ENCODE peak calls at places on chromosome 18, in seven cellular contexts. X is GM23248, V is PC-3, S is HCT116, O is MM.1S, C is GM23338, U is neural progenitor cell. W is an unnamed sample.

GRCh38 chr18:22930089-22930713 is 2.9 kb upstream of the RBBP8 start:
- DNase-seq in X (peak), S (peak), U (peak), O (peak), V (peak), C (peak), W (peak)

GRCh38 chr18:47407736-47408135 is 156.3 kb upstream of the SKOR2 start:
- DNase-seq in U (peak), C (no peak), X (no peak), V (no peak), S (no peak), O (no peak), W (no peak)

GRCh38 chr18:48801728-48802542 is 148.8 kb downstream of the SMAD7 start:
- DNase-seq in O (no peak), X (no peak), V (no peak), S (no peak), U (no peak), C (no peak), W (peak)

GRCh38 chr18:12408247-12408869 is 629 bp downstream of the PRELID3A start:
- DNase-seq in U (no peak), O (peak), C (no peak), V (peak), X (peak), S (no peak), W (no peak)

GRCh38 chr18:64165906-64166305 is 17.0 kb upstream of the LINC00305 start:
- DNase-seq in C (no peak), O (no peak), U (no peak), S (no peak), V (peak), X (peak), W (no peak)

GRCh38 chr18:44589709-44590108 is 91.0 kb upstream of the SETBP1 start:
- DNase-seq in V (peak), U (no peak), X (peak), S (no peak), C (no peak), O (no peak), W (peak)

GRCh38 chr18:73891572-73892421 is 255.8 kb downstream of the FBXO15 start:
- DNase-seq in O (no peak), V (no peak), U (peak), X (peak), C (peak), S (no peak), W (peak)

GRCh38 chr18:26190506-26190905 is 35.7 kb upstream of the TAF4B start:
- DNase-seq in X (no peak), O (peak), C (no peak), U (no peak), V (no peak), S (no peak), W (no peak)

GRCh38 chr18:24656571-24656971 is 196.1 kb downstream of the HRH4 start:
- DNase-seq in V (peak), S (no peak), U (no peak), O (no peak), X (peak), C (no peak), W (no peak)

GRCh38 chr18:78160961-78161656 is 818.5 kb upstream of the SALL3 start:
- DNase-seq in U (no peak), C (no peak), V (peak), O (no peak), S (no peak), X (peak), W (no peak)

GRCh38 chr18:44783371-44783770 is 102.7 kb downstream of the SETBP1 start:
- DNase-seq in V (no peak), X (no peak), O (no peak), U (no peak), S (no peak), C (no peak), W (no peak)

GRCh38 chr18:77105021-77105420 is 27.6 kb downstream of the MBP start:
- DNase-seq in U (no peak), V (no peak), O (no peak), X (no peak), C (no peak), S (no peak), W (no peak)

GRCh38 chr18:55375930-55376329 is 212.1 kb downstream of the TCF4 start:
- DNase-seq in C (no peak), O (no peak), S (no peak), V (no peak), X (no peak), U (no peak), W (no peak)

GRCh38 chr18:46894124-46894523 is 23.2 kb downstream of the PIAS2 start:
- DNase-seq in V (no peak), S (no peak), X (no peak), U (no peak), O (no peak), C (no peak), W (no peak)

GRCh38 chr18:26656944-26657536 is 108.7 kb upstream of the KCTD1 start:
- DNase-seq in U (peak), V (peak), C (peak), S (no peak), X (peak), O (peak), W (peak)

GRCh38 chr18:39571511-39571910 is 2005.9 kb upstream of the CELF4 start:
- DNase-seq in S (no peak), C (peak), V (peak), U (peak), O (no peak), X (peak), W (peak)

GRCh38 chr18:79695269-79695668 is 15.7 kb downstream of the CTDP1 start:
- DNase-seq in S (no peak), C (no peak), O (no peak), V (no peak), X (peak), U (no peak), W (peak)

GRCh38 chr18:42156266-42156665 is 201.2 kb downstream of the PIK3C3 start:
- DNase-seq in V (no peak), S (no peak), O (no peak), U (peak), X (peak), C (peak), W (no peak)

GRCh38 chr18:79942211-79942610 is 9.2 kb downstream of the SLC66A2 start:
- DNase-seq in X (no peak), V (no peak), O (no peak), S (no peak), C (no peak), U (no peak), W (no peak)

GRCh38 chr18:52781113-52781512 is 441.1 kb downstream of the DCC start:
- DNase-seq in S (no peak), X (no peak), V (no peak), U (peak), O (no peak), C (no peak), W (no peak)

GRCh38 chr18:37712776-37713175 is 147.2 kb upstream of the CELF4 start:
- DNase-seq in S (no peak), C (no peak), O (no peak), V (no peak), X (no peak), U (no peak), W (no peak)

GRCh38 chr18:26803643-26804042 is 61.9 kb downstream of the AQP4 start:
- DNase-seq in C (peak), V (no peak), X (no peak), U (no peak), S (no peak), O (no peak), W (no peak)

GRCh38 chr18:30280861-30281470 is 761.6 kb downstream of the DSC3 start:
- DNase-seq in S (peak), C (peak), U (peak), O (peak), X (peak), V (peak), W (peak)

GRCh38 chr18:71362140-71362539 is 1073.3 kb downstream of the SOCS6 start:
- DNase-seq in U (no peak), C (no peak), S (no peak), V (no peak), X (no peak), O (no peak), W (no peak)

GRCh38 chr18:35223797-35224196 is 17.0 kb upstream of the ZNF397 start:
- DNase-seq in S (no peak), C (no peak), O (no peak), U (no peak), V (no peak), X (no peak), W (no peak)

GRCh38 chr18:63997041-63997440 is 27.2 kb downstream of the SERPINB8 start:
- DNase-seq in X (peak), S (no peak), C (no peak), O (no peak), U (no peak), V (peak), W (peak)

GRCh38 chr18:32770651-32771168 is 2.1 kb downstream of the KLHL14 start:
- DNase-seq in O (no peak), S (no peak), X (no peak), U (peak), C (peak), V (no peak), W (peak)

GRCh38 chr18:49189772-49190171 is 239.0 kb upstream of the SMAD7 start:
- DNase-seq in C (no peak), S (no peak), O (no peak), X (peak), U (no peak), V (no peak), W (no peak)

GRCh38 chr18:708096-708495 is 4.3 kb downstream of the ENOSF1 start:
- DNase-seq in O (no peak), V (no peak), S (no peak), U (no peak), X (no peak), C (no peak), W (no peak)

GRCh38 chr18:79805211-79805862 is 7.6 kb downstream of the KCNG2 start:
- DNase-seq in V (no peak), U (no peak), C (no peak), X (no peak), S (no peak), O (no peak), W (no peak)

GRCh38 chr18:40055262-40055661 is 1899.8 kb upstream of the PIK3C3 start:
- DNase-seq in X (no peak), O (no peak), V (no peak), C (no peak), U (no peak), S (no peak), W (no peak)

GRCh38 chr18:59087391-59087790 is 52.3 kb upstream of the SEC11C start:
- DNase-seq in V (no peak), U (no peak), X (no peak), S (no peak), O (peak), C (no peak), W (no peak)

GRCh38 chr18:68288408-68288807 is 426.5 kb downstream of the TMX3 start:
- DNase-seq in C (no peak), V (no peak), O (no peak), X (no peak), S (no peak), U (no peak), W (no peak)

GRCh38 chr18:23982154-23983071 is 32.1 kb upstream of the TTC39C start:
- DNase-seq in U (peak), O (no peak), X (peak), V (peak), C (peak), S (no peak), W (peak)

GRCh38 chr18:61743775-61744531 is 148.9 kb downstream of the RNF152 start:
- DNase-seq in X (peak), S (no peak), C (no peak), V (no peak), O (no peak), U (no peak), W (no peak)

GRCh38 chr18:48031011-48031480 is 100.6 kb upstream of the SMAD2 start:
- DNase-seq in C (peak), S (peak), V (peak), U (peak), O (peak), X (peak), W (peak)

GRCh38 chr18:7116832-7117389 is 686 bp downstream of the LAMA1 start:
- DNase-seq in V (no peak), X (peak), U (peak), C (peak), S (no peak), O (no peak), W (peak)

GRCh38 chr18:7117390-7118355 is at the start of gene LAMA1:
- DNase-seq in C (peak), X (peak), V (no peak), O (no peak), S (no peak), U (peak), W (peak)

GRCh38 chr18:7111134-7111533 is 6.5 kb downstream of the LAMA1 start:
- DNase-seq in O (no peak), C (no peak), X (no peak), S (no peak), U (no peak), V (no peak), W (no peak)

DNA sequence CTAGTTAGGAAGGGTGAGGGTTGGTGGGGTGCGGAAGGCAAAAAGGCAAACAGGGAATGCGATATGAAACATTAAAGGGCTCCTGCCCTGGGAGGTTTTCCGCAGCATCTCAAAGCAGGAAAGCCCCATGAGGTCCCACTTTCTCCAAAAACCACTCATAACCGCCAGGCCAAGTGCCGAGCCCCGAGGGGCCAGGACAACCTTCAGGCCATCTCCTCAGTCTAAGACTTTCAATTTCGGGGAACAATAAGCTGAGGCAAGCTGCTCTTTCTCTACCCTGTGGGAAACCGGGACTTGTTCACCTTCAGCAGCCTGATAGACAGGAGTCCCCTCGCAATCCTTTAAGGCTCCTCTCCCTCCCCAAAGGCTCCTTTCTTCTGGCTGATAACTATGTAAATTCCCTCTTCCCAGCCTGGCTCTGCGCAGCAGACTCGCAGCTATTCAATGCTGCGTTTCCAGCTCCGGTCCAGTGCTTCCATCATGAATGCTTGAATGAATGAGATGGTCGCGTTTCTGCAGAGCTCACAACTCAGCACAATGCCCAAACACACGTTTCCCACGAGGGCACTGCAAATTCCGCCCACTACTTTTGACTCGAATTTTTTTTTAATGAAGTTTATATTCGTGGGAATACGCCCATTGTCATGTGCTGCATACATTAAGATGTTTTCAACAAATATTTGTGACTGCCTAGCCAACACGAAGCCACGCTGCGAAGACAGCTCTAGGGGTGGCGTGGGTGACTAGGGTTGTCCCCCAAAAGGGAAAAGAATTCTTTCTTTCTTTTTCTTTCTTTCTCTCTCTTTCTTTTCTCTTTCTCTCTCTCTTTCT is 1.4 kb downstream of the LAMA1 start:
- DNase-seq in V (no peak), C (peak), S (no peak), X (peak), U (peak), O (no peak), W (peak)
- TF ChIP-seq EZH2phosphoT487 in V (no peak), C (no peak), S (no peak), X (no peak), U (no peak), O (no peak), W (no peak)

DNA sequence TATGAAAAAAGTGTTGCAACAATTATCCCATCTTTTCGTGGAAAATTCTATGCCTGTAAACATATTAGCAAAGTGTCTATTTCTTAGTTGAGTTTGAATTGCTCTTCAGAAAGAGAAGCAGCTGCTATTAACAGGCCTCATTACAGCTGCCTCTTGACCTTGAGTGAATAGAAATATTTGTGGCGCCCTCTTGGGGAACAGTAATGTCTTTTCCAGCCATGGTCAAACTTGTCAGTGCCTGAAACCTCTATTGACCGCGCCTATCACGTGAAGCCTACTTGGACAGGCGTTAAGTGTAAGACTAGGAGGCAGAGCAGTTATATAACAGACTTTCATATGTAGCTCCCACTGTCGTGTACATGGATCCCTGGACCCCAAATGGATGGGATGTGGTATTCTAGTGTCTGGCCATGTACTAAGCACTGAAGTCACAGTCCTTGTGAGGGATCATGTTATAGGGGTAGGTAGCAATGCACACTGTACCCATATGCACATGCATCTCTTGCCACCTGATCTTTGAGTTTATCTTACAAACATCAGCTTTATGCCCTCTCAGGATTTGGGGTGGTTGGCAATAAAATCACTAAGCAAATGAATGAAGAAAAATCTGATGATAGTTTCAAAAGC is 245.0 kb downstream of the PTGR3 start:
- DNase-seq in O (peak), S (peak), C (peak), X (peak), V (peak), U (peak), W (peak)
- TF ChIP-seq EZH2phosphoT487 in O (no peak), S (no peak), C (no peak), X (no peak), V (no peak), U (no peak), W (no peak)

GRCh38 chr18:11040359-11040758 is 109.0 kb downstream of the PIEZO2 start:
- DNase-seq in V (no peak), X (no peak), S (no peak), U (no peak), O (no peak), C (no peak), W (no peak)

GRCh38 chr18:11047156-11047555 is 102.2 kb downstream of the PIEZO2 start:
- DNase-seq in S (no peak), X (no peak), O (no peak), V (no peak), U (no peak), C (no peak), W (peak)

GRCh38 chr18:11042247-11042646 is 107.1 kb downstream of the PIEZO2 start:
- DNase-seq in C (no peak), V (no peak), S (no peak), O (no peak), U (no peak), X (no peak), W (no peak)

GRCh38 chr18:11040823-11041712 is 108.3 kb downstream of the PIEZO2 start:
- DNase-seq in C (peak), U (peak), V (peak), S (peak), X (peak), O (peak), W (peak)

GRCh38 chr18:11043694-11044093 is 105.7 kb downstream of the PIEZO2 start:
- DNase-seq in X (no peak), S (no peak), O (no peak), V (no peak), U (no peak), C (no peak), W (no peak)
- TF ChIP-seq EZH2phosphoT487 in X (no peak), S (no peak), O (no peak), V (no peak), U (no peak), C (no peak), W (no peak)

DNA sequence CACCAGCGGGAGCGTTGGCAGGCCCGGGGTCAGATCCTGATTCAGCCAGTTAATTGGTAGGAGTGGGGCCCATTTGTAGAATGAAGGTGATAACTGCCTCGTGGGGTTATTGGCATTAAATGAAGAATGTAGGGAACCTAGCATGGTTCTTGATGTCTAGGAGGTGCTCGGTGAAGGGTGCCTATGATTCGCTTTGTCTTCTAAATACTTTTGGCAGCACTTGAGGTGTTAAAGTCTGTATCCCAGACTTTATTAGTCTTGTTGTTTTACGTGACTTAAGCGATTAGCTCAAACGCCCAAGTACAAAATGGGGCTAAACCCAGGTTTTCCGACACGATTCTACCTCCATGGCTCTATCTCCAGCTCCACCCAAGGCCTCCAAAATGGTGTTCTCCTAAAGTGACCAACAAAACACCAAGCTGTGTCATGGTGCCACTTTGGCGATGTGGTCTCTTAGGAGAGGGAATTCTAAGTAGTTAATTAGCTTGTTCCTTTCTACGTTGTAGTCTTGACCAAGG is 980 bp upstream of the PPP4R1 start:
- DNase-seq in C (no peak), S (no peak), V (no peak), U (no peak), O (no peak), X (no peak), W (no peak)
- TF ChIP-seq EZH2phosphoT487 in C (no peak), S (no peak), V (no peak), U (no peak), O (no peak), X (no peak), W (no peak)

GRCh38 chr18:7940976-7941375 is 373.9 kb downstream of the PTPRM start:
- DNase-seq in X (no peak), V (no peak), S (no peak), C (no peak), O (no peak), U (peak), W (no peak)

GRCh38 chr18:7941533-7941932 is 374.4 kb downstream of the PTPRM start:
- DNase-seq in X (no peak), C (no peak), V (no peak), S (no peak), U (no peak), O (no peak), W (no peak)

GRCh38 chr18:7945882-7946281 is 378.8 kb downstream of the PTPRM start:
- DNase-seq in U (no peak), O (no peak), X (peak), V (peak), S (no peak), C (no peak), W (peak)

GRCh38 chr18:7950380-7951143 is 383.4 kb downstream of the PTPRM start:
- DNase-seq in U (no peak), V (peak), C (no peak), S (peak), X (peak), O (no peak), W (peak)

GRCh38 chr18:7946724-7947377 is 379.7 kb downstream of the PTPRM start:
- DNase-seq in S (peak), U (peak), X (peak), C (peak), O (no peak), V (peak), W (peak)
- TF ChIP-seq EZH2phosphoT487 in S (no peak), U (no peak), X (no peak), C (no peak), O (no peak), V (no peak), W (no peak)

GRCh38 chr18:3652380-3653262 is 202.6 kb downstream of the TGIF1 start:
- DNase-seq in C (no peak), X (peak), V (peak), S (peak), O (no peak), U (no peak), W (peak)
- TF ChIP-seq EZH2phosphoT487 in C (no peak), X (no peak), V (no peak), S (no peak), O (no peak), U (no peak), W (no peak)

W was measured in hepatocyte.